ENCODE peak calls at places on chromosome 5, in nine cellular contexts. One of them, this sample, is unnamed.

GRCh38 chr5:81718300-81718699 is 32.6 kb downstream of the SSBP2 start:
- DNase-seq in neural progenitor cell: peak
- DNase-seq in A549: no peak
- DNase-seq in suprapubic skin: no peak
- DNase-seq in AG04450: no peak
- DNase-seq in endothelial cell: no peak
- DNase-seq in PC-3: no peak
- DNase-seq in lower lobe of right lung: no peak
- DNase-seq in IMR-90: no peak
- DNase-seq in this sample: no peak

GRCh38 chr5:93100433-93100832 is 480.6 kb downstream of the NR2F1-AS1 start:
- DNase-seq in IMR-90: peak
- DNase-seq in AG04450: no peak
- DNase-seq in neural progenitor cell: no peak
- DNase-seq in endothelial cell: no peak
- DNase-seq in suprapubic skin: no peak
- DNase-seq in lower lobe of right lung: no peak
- DNase-seq in A549: no peak
- DNase-seq in PC-3: peak
- DNase-seq in this sample: no peak

GRCh38 chr5:84381501-84382362 is 2.9 kb downstream of the EDIL3 start:
- DNase-seq in endothelial cell: no peak
- DNase-seq in lower lobe of right lung: no peak
- DNase-seq in IMR-90: no peak
- DNase-seq in neural progenitor cell: no peak
- DNase-seq in suprapubic skin: no peak
- DNase-seq in AG04450: no peak
- DNase-seq in A549: no peak
- DNase-seq in PC-3: no peak
- DNase-seq in this sample: no peak

GRCh38 chr5:110104048-110104725 is 414.5 kb downstream of the MAN2A1 start:
- DNase-seq in A549: no peak
- DNase-seq in neural progenitor cell: no peak
- DNase-seq in suprapubic skin: no peak
- DNase-seq in endothelial cell: no peak
- DNase-seq in lower lobe of right lung: no peak
- DNase-seq in IMR-90: no peak
- DNase-seq in PC-3: no peak
- DNase-seq in AG04450: no peak
- DNase-seq in this sample: no peak

GRCh38 chr5:170986598-170986997 is 124.8 kb downstream of the RANBP17 start:
- DNase-seq in A549: no peak
- DNase-seq in IMR-90: peak
- DNase-seq in PC-3: peak
- DNase-seq in AG04450: no peak
- DNase-seq in lower lobe of right lung: no peak
- DNase-seq in endothelial cell: no peak
- DNase-seq in suprapubic skin: no peak
- DNase-seq in neural progenitor cell: no peak
- DNase-seq in this sample: no peak

GRCh38 chr5:160020266-160020770 is 11.4 kb downstream of the TTC1 start:
- DNase-seq in A549: no peak
- DNase-seq in PC-3: no peak
- DNase-seq in neural progenitor cell: no peak
- DNase-seq in AG04450: no peak
- DNase-seq in IMR-90: peak
- DNase-seq in suprapubic skin: no peak
- DNase-seq in endothelial cell: peak
- DNase-seq in lower lobe of right lung: no peak
- DNase-seq in this sample: no peak

GRCh38 chr5:14900661-14901461 is 29.3 kb upstream of the ANKH start:
- DNase-seq in endothelial cell: peak
- DNase-seq in A549: no peak
- DNase-seq in IMR-90: peak
- DNase-seq in neural progenitor cell: no peak
- DNase-seq in PC-3: no peak
- DNase-seq in AG04450: peak
- DNase-seq in suprapubic skin: no peak
- DNase-seq in lower lobe of right lung: peak
- DNase-seq in this sample: no peak

GRCh38 chr5:137563646-137564474 is 64.7 kb upstream of the SPOCK1 start:
- DNase-seq in endothelial cell: no peak
- DNase-seq in AG04450: no peak
- DNase-seq in suprapubic skin: no peak
- DNase-seq in A549: no peak
- DNase-seq in lower lobe of right lung: no peak
- DNase-seq in PC-3: no peak
- DNase-seq in IMR-90: peak
- DNase-seq in neural progenitor cell: no peak
- DNase-seq in this sample: no peak

GRCh38 chr5:51385214-51385613 is 2.0 kb downstream of the ISL1 start:
- DNase-seq in A549: no peak
- DNase-seq in endothelial cell: no peak
- DNase-seq in PC-3: no peak
- DNase-seq in neural progenitor cell: no peak
- DNase-seq in suprapubic skin: no peak
- DNase-seq in IMR-90: no peak
- DNase-seq in lower lobe of right lung: no peak
- DNase-seq in AG04450: no peak
- DNase-seq in this sample: no peak

GRCh38 chr5:149731332-149731616 is 1.2 kb downstream of the PPARGC1B start:
- DNase-seq in neural progenitor cell: no peak
- DNase-seq in endothelial cell: no peak
- DNase-seq in suprapubic skin: no peak
- DNase-seq in AG04450: no peak
- DNase-seq in IMR-90: no peak
- DNase-seq in PC-3: no peak
- DNase-seq in A549: no peak
- DNase-seq in lower lobe of right lung: no peak
- DNase-seq in this sample: no peak

GRCh38 chr5:17359451-17359965 is 138.5 kb upstream of the TAF11L2 start:
- DNase-seq in neural progenitor cell: no peak
- DNase-seq in IMR-90: peak
- DNase-seq in endothelial cell: no peak
- DNase-seq in lower lobe of right lung: no peak
- DNase-seq in AG04450: no peak
- DNase-seq in PC-3: no peak
- DNase-seq in A549: no peak
- DNase-seq in suprapubic skin: no peak
- DNase-seq in this sample: no peak

GRCh38 chr5:68555891-68556689 is 340.5 kb downstream of the PIK3R1 start:
- DNase-seq in PC-3: no peak
- DNase-seq in A549: no peak
- DNase-seq in endothelial cell: no peak
- DNase-seq in suprapubic skin: no peak
- DNase-seq in AG04450: no peak
- DNase-seq in IMR-90: no peak
- DNase-seq in neural progenitor cell: no peak
- DNase-seq in lower lobe of right lung: no peak
- DNase-seq in this sample: no peak

GRCh38 chr5:167743685-167744084 is 547.8 kb upstream of the WWC1 start:
- DNase-seq in PC-3: peak
- DNase-seq in lower lobe of right lung: no peak
- DNase-seq in AG04450: peak
- DNase-seq in IMR-90: peak
- DNase-seq in neural progenitor cell: no peak
- DNase-seq in suprapubic skin: no peak
- DNase-seq in A549: no peak
- DNase-seq in endothelial cell: no peak
- DNase-seq in this sample: no peak

GRCh38 chr5:74541381-74541781 is 99.1 kb downstream of the ENC1 start:
- DNase-seq in AG04450: no peak
- DNase-seq in suprapubic skin: no peak
- DNase-seq in neural progenitor cell: no peak
- DNase-seq in lower lobe of right lung: no peak
- DNase-seq in PC-3: peak
- DNase-seq in IMR-90: peak
- DNase-seq in A549: no peak
- DNase-seq in endothelial cell: no peak
- DNase-seq in this sample: no peak

GRCh38 chr5:135024956-135025729 is 8.9 kb downstream of the PITX1 start:
- DNase-seq in AG04450: no peak
- DNase-seq in suprapubic skin: peak
- DNase-seq in PC-3: peak
- DNase-seq in neural progenitor cell: no peak
- DNase-seq in lower lobe of right lung: peak
- DNase-seq in A549: peak
- DNase-seq in endothelial cell: no peak
- DNase-seq in IMR-90: no peak
- DNase-seq in this sample: no peak

GRCh38 chr5:93573627-93573974 is 7.4 kb downstream of the NR2F1-AS1 start:
- DNase-seq in PC-3: no peak
- DNase-seq in IMR-90: no peak
- DNase-seq in suprapubic skin: no peak
- DNase-seq in AG04450: no peak
- DNase-seq in lower lobe of right lung: no peak
- DNase-seq in A549: no peak
- DNase-seq in neural progenitor cell: peak
- DNase-seq in endothelial cell: no peak
- DNase-seq in this sample: no peak

GRCh38 chr5:96687080-96687479 is 24.9 kb downstream of the CAST start:
- DNase-seq in suprapubic skin: no peak
- DNase-seq in neural progenitor cell: no peak
- DNase-seq in endothelial cell: no peak
- DNase-seq in PC-3: no peak
- DNase-seq in AG04450: no peak
- DNase-seq in IMR-90: no peak
- DNase-seq in lower lobe of right lung: no peak
- DNase-seq in A549: no peak
- DNase-seq in this sample: no peak

GRCh38 chr5:53877243-53877642 is 316.8 kb downstream of the NDUFS4 start:
- DNase-seq in neural progenitor cell: no peak
- DNase-seq in lower lobe of right lung: no peak
- DNase-seq in endothelial cell: no peak
- DNase-seq in IMR-90: peak
- DNase-seq in AG04450: peak
- DNase-seq in suprapubic skin: no peak
- DNase-seq in PC-3: peak
- DNase-seq in A549: no peak
- DNase-seq in this sample: no peak

GRCh38 chr5:149397530-149397929 is 18.4 kb upstream of the IL17B start:
- DNase-seq in suprapubic skin: no peak
- DNase-seq in A549: no peak
- DNase-seq in PC-3: no peak
- DNase-seq in neural progenitor cell: no peak
- DNase-seq in endothelial cell: no peak
- DNase-seq in AG04450: no peak
- DNase-seq in lower lobe of right lung: no peak
- DNase-seq in IMR-90: peak
- DNase-seq in this sample: no peak

DNA sequence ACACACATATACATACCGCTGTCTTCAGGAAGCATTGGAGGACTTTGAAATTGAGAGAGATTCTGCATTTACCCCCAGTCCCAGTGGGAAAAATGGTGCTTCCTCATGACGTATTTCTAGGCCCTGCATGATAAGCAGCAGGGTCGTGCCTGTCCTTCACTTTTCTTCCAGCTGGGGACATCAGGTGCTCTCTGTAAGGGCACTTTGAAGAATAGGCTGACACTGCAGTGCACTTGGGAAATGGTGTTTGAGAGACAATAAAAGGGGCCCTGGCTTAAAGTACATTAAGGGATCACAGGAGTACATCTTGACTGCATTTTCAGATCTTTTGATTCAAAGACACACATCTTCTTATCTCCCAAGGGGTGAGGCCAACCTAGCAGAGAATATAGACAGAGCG is 437.8 kb downstream of the CSNK1G3 start:
- DNase-seq in suprapubic skin: no peak
- DNase-seq in AG04450: no peak
- DNase-seq in neural progenitor cell: no peak
- DNase-seq in endothelial cell: no peak
- DNase-seq in lower lobe of right lung: no peak
- DNase-seq in IMR-90: no peak
- DNase-seq in PC-3: no peak
- DNase-seq in A549: no peak
- DNase-seq in this sample: no peak
- TF ChIP-seq CTCF in suprapubic skin: no peak
- TF ChIP-seq CTCF in AG04450: no peak
- TF ChIP-seq CTCF in neural progenitor cell: no peak
- TF ChIP-seq CTCF in endothelial cell: no peak
- TF ChIP-seq CTCF in lower lobe of right lung: no peak
- TF ChIP-seq CTCF in IMR-90: no peak
- TF ChIP-seq CTCF in PC-3: no peak
- TF ChIP-seq CTCF in A549: no peak
- TF ChIP-seq CTCF in this sample: no peak

GRCh38 chr5:169668732-169669131 is 31.7 kb downstream of the DOCK2 start:
- DNase-seq in IMR-90: no peak
- DNase-seq in AG04450: no peak
- DNase-seq in suprapubic skin: no peak
- DNase-seq in PC-3: peak
- DNase-seq in neural progenitor cell: peak
- DNase-seq in A549: peak
- DNase-seq in endothelial cell: no peak
- DNase-seq in lower lobe of right lung: no peak
- DNase-seq in this sample: no peak
- TF ChIP-seq CTCF in IMR-90: peak
- TF ChIP-seq CTCF in AG04450: no peak
- TF ChIP-seq CTCF in suprapubic skin: no peak
- TF ChIP-seq CTCF in PC-3: peak
- TF ChIP-seq CTCF in neural progenitor cell: no peak
- TF ChIP-seq CTCF in A549: peak
- TF ChIP-seq CTCF in endothelial cell: no peak
- TF ChIP-seq CTCF in lower lobe of right lung: no peak
- TF ChIP-seq CTCF in this sample: no peak

GRCh38 chr5:19795218-19795617 is 192.8 kb downstream of the CDH18 start:
- DNase-seq in PC-3: peak
- DNase-seq in neural progenitor cell: peak
- DNase-seq in IMR-90: peak
- DNase-seq in lower lobe of right lung: no peak
- DNase-seq in A549: no peak
- DNase-seq in AG04450: peak
- DNase-seq in suprapubic skin: no peak
- DNase-seq in endothelial cell: no peak
- DNase-seq in this sample: no peak
- TF ChIP-seq CTCF in PC-3: peak
- TF ChIP-seq CTCF in neural progenitor cell: peak
- TF ChIP-seq CTCF in IMR-90: peak
- TF ChIP-seq CTCF in lower lobe of right lung: no peak
- TF ChIP-seq CTCF in A549: no peak
- TF ChIP-seq CTCF in AG04450: peak
- TF ChIP-seq CTCF in suprapubic skin: no peak
- TF ChIP-seq CTCF in endothelial cell: no peak
- TF ChIP-seq CTCF in this sample: no peak

DNA sequence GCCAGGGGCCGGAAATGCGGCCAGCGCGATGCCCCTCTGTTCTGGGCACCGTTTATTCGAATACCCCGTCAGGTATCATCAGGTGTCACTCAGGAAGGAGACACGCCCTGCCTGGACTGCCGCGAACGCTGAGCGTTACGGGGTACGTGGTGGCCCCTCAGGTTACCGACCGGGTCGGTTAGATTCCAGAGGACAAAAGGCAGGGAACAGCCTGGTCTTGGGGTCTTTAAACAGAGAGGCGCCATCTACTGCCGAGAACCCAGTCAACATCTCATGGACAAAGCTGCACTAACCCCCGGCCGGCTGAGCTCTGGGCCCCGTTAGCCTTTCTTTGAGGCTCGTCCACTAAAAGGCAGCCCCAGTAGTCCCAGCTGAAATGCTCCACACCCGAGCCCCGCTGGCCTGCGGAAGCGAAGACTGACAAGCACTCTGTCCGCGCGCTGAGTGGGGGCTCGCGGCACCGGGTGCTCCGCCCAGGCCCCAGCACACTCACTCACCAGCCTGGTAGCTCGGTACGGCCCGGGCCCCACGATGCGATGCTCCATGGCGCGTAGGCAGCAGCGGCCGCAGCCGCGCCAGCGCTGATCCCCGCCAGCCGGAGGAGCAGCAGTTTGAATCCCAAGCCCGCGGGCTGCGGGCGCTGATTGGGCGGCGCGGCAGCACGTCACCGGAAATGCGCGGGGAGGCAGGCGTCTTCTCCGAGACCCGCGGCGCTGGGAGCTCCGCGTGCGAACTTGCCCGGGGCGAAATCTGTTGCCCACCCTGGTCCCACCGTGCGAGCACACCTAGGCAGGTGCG is at the start of gene DEPDC1B:
- DNase-seq in lower lobe of right lung: peak
- DNase-seq in AG04450: peak
- DNase-seq in suprapubic skin: peak
- DNase-seq in endothelial cell: peak
- DNase-seq in neural progenitor cell: peak
- DNase-seq in A549: peak
- DNase-seq in IMR-90: peak
- DNase-seq in PC-3: peak
- DNase-seq in this sample: peak
- TF ChIP-seq CTCF in lower lobe of right lung: no peak
- TF ChIP-seq CTCF in AG04450: peak
- TF ChIP-seq CTCF in suprapubic skin: no peak
- TF ChIP-seq CTCF in endothelial cell: no peak
- TF ChIP-seq CTCF in neural progenitor cell: peak
- TF ChIP-seq CTCF in A549: peak
- TF ChIP-seq CTCF in IMR-90: peak
- TF ChIP-seq CTCF in PC-3: peak
- TF ChIP-seq CTCF in this sample: no peak

This sample was measured in mesothelial cell of epicardium.